ENCODE peak calls at places on chromosome 18, in ten cellular contexts. Q is AG04450, F is breast epithelium, J is ovary, K is OCI-LY7, A is Karpas-422, T is fibroblast of lung, S is transverse colon, D is epithelial cell of prostate, H is psoas muscle. G is an unnamed sample.
A peak's percentile ranks its signal among the peaks of the same experiment; 100 is the strongest.

GRCh38 chr18:49250819-49251388 is 209.5 kb downstream of the DYM start:
- DNase-seq in A (peak; percentile 62), D (no peak), Q (no peak), F (no peak), T (peak; percentile 25), H (no peak), S (no peak), K (peak; percentile 45), J (no peak), G (no peak)

GRCh38 chr18:60549338-60549960 is 176.9 kb upstream of the MC4R start:
- DNase-seq in Q (peak; percentile 51), J (no peak), D (peak; percentile 29), F (no peak), H (no peak), T (peak; percentile 70), A (peak; percentile 89), S (no peak), K (peak; percentile 70), G (no peak)

GRCh38 chr18:57621252-57621607 is 406 bp downstream of the NARS1 start:
- DNase-seq in S (no peak), J (no peak), A (peak; percentile 62), Q (no peak), K (peak; percentile 14), H (no peak), D (no peak), F (no peak), T (no peak), G (no peak)

GRCh38 chr18:75097491-75098225 is 111.3 kb downstream of the PTGR3 start:
- DNase-seq in S (no peak), H (no peak), F (peak; percentile 2), D (no peak), K (no peak), T (no peak), A (no peak), Q (no peak), J (no peak), G (no peak)

GRCh38 chr18:54743596-54743995 is 84.7 kb upstream of the RAB27B start:
- DNase-seq in S (no peak), D (no peak), T (no peak), A (no peak), F (no peak), K (no peak), J (no peak), Q (no peak), H (no peak), G (no peak)

GRCh38 chr18:54119524-54120019 is 104.9 kb downstream of the MBD2 start:
- DNase-seq in K (peak; percentile 60), D (no peak), T (peak; percentile 51), H (no peak), J (no peak), F (no peak), S (no peak), A (peak; percentile 88), Q (peak; percentile 20), G (peak; percentile 1)

GRCh38 chr18:356763-357162 is 88.9 kb upstream of the THOC1 start:
- DNase-seq in A (no peak), H (no peak), S (no peak), Q (no peak), T (no peak), F (no peak), J (no peak), K (no peak), D (no peak), G (no peak)

GRCh38 chr18:63646916-63647315 is 2.9 kb upstream of the SERPINB4 start:
- DNase-seq in J (no peak), H (no peak), S (no peak), K (no peak), T (no peak), F (no peak), A (no peak), D (no peak), Q (no peak), G (no peak)

GRCh38 chr18:11154369-11154982 is 5.1 kb upstream of the PIEZO2 start:
- DNase-seq in D (no peak), A (peak; percentile 68), K (peak; percentile 60), H (no peak), J (no peak), F (no peak), T (peak; percentile 51), S (no peak), Q (peak; percentile 16), G (no peak)

GRCh38 chr18:24503182-24503581 is 42.7 kb downstream of the HRH4 start:
- DNase-seq in H (no peak), J (no peak), K (no peak), Q (no peak), D (no peak), A (no peak), F (no peak), T (no peak), S (no peak), G (no peak)

GRCh38 chr18:60372598-60372997 is at the start of gene MC4R:
- DNase-seq in J (no peak), F (no peak), H (no peak), Q (peak; percentile 58), A (no peak), T (peak; percentile 80), S (peak; percentile 17), K (peak; percentile 22), D (no peak), G (peak; percentile 74)

GRCh38 chr18:62128157-62128556 is 58.7 kb downstream of the PIGN start:
- DNase-seq in J (no peak), H (no peak), K (no peak), Q (peak; percentile 11), T (peak; percentile 63), A (no peak), F (no peak), S (no peak), D (no peak), G (no peak)

GRCh38 chr18:12431561-12431960 is 23.8 kb downstream of the PRELID3A start:
- DNase-seq in D (no peak), J (no peak), H (no peak), T (no peak), A (no peak), K (no peak), S (no peak), F (no peak), Q (no peak), G (no peak)
- H3K27ac ChIP-seq in D (no peak overlapping the region), J (no peak overlapping the region), H (no peak overlapping the region), T (no peak overlapping the region), A (no peak overlapping the region), K (no peak overlapping the region), S (no peak overlapping the region), F (no peak overlapping the region), Q (no peak overlapping the region), G (no peak overlapping the region)

GRCh38 chr18:22198163-22198562 is 28.8 kb downstream of the GATA6 start:
- DNase-seq in S (no peak), H (no peak), A (no peak), F (no peak), Q (no peak), K (no peak), J (no peak), D (no peak), T (no peak), G (no peak)
- H3K27ac ChIP-seq in S (no peak overlapping the region), H (no peak overlapping the region), A (no peak overlapping the region), F (no peak overlapping the region), Q (no peak overlapping the region), K (no peak overlapping the region), J (no peak overlapping the region), D (no peak overlapping the region), T (no peak overlapping the region), G (no peak overlapping the region)

DNA sequence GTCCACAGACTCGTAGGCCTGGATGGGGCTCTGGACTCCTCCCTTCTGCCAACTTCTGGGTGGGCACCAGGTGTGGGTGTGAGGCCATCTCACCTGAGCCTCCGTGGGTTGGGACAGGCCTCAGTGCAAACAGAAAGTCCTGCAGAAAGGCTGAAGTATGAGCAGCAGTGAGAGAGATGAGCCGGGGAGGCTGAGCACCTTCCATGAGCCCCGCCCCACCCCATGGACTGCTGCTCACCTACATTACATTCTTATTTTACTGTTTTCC is 15.9 kb downstream of the LDLRAD4 start:
- DNase-seq in A (no peak), K (no peak), D (no peak), J (no peak), S (no peak), H (no peak), F (no peak), T (no peak), Q (no peak), G (no peak)
- H3K27ac ChIP-seq in A (no peak overlapping the region), K (no peak overlapping the region), D (no peak overlapping the region), J (no peak overlapping the region), S (no peak overlapping the region), H (no peak overlapping the region), F (peak overlapping the region; percentile 92), T (no peak overlapping the region), Q (no peak overlapping the region), G (peak overlapping the region; percentile 69)

GRCh38 chr18:9482790-9483189 is 7.5 kb downstream of the RALBP1 start:
- DNase-seq in H (no peak), K (peak; percentile 80), T (no peak), S (no peak), F (no peak), D (no peak), Q (no peak), A (peak; percentile 53), J (no peak), G (no peak)
- H3K27ac ChIP-seq in H (no peak overlapping the region), K (peak overlapping the region; percentile 90), T (no peak overlapping the region), S (no peak overlapping the region), F (no peak overlapping the region), D (no peak overlapping the region), Q (no peak overlapping the region), A (peak overlapping the region; percentile 73), J (no peak overlapping the region), G (no peak overlapping the region)

GRCh38 chr18:36458306-36458705 is 160.8 kb downstream of the FHOD3 start:
- DNase-seq in T (no peak), J (no peak), K (no peak), A (no peak), D (no peak), F (no peak), Q (no peak), S (no peak), H (no peak), G (no peak)
- H3K27ac ChIP-seq in T (no peak overlapping the region), J (no peak overlapping the region), K (no peak overlapping the region), A (no peak overlapping the region), D (no peak overlapping the region), F (no peak overlapping the region), Q (no peak overlapping the region), S (no peak overlapping the region), H (peak overlapping the region; percentile 65), G (no peak overlapping the region)

GRCh38 chr18:7037470-7037869 is 80.1 kb downstream of the LAMA1 start:
- DNase-seq in S (no peak), K (no peak), D (no peak), A (no peak), F (no peak), T (no peak), H (no peak), J (no peak), Q (no peak), G (no peak)
- H3K27ac ChIP-seq in S (no peak overlapping the region), K (no peak overlapping the region), D (peak overlapping the region; percentile 84), A (no peak overlapping the region), F (peak overlapping the region; percentile 89), T (peak overlapping the region; percentile 77), H (no peak overlapping the region), J (no peak overlapping the region), Q (peak overlapping the region; percentile 92), G (no peak overlapping the region)

DNA sequence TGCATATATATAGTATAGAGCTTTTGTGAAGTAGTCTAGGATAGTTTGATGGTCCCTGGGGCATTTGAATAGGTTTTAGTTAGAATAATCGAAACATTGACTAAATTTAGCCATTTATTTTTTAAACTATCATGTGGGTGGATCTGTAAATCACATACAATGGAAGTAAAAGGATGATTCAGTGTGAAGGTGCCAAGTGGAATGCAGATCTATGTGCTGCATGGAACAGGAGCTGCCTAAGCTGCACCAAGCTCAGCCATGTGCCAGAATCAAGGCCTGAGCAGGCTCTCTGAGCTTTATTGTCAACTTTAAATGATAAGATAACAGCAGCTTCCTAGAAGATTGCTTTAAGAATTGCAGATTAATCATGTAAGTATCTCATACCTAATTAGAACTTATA is 1996.2 kb upstream of the PIK3C3 start:
- DNase-seq in A (no peak), F (no peak), S (no peak), H (no peak), D (peak; percentile 49), J (no peak), T (peak; percentile 26), K (no peak), Q (no peak), G (no peak)
- H3K27ac ChIP-seq in A (no peak overlapping the region), F (no peak overlapping the region), S (no peak overlapping the region), H (no peak overlapping the region), D (peak overlapping the region; percentile 95), J (no peak overlapping the region), T (no peak overlapping the region), K (no peak overlapping the region), Q (no peak overlapping the region), G (no peak overlapping the region)

G was measured in caudate nucleus.